ENCODE peak calls at places on chromosomes 11 and 22, in nine cellular contexts. E is right atrium auricular region, G is PC-9, B is IMR-90, C is cardiac muscle cell, Y is HCT116, M is prostate gland, T is K562, V is keratinocyte. U is an unnamed sample.
A peak's percentile ranks its signal among the peaks of the same experiment; 100 is the strongest.

GRCh38 chr11:70804174-70804855 is 406.0 kb downstream of the CTTN start:
- DNase-seq in E (no peak), G (no peak), B (no peak), C (no peak), Y (no peak), M (no peak), T (no peak), V (no peak), U (no peak)

GRCh38 chr22:23065495-23066122 is 4.7 kb upstream of the GNAZ start:
- DNase-seq in E (peak; percentile 50), G (no peak), B (no peak), C (no peak), Y (no peak), M (no peak), T (no peak), V (no peak), U (peak; percentile 11)

GRCh38 chr11:294795-295194 is 4.5 kb downstream of the IFITM5 start:
- DNase-seq in E (no peak), G (no peak), B (no peak), C (no peak), Y (no peak), M (no peak), T (no peak), V (no peak), U (no peak)

GRCh38 chr11:17208257-17208999 is 642 bp upstream of the PIK3C2A start:
- DNase-seq in E (peak; percentile 69), G (peak; percentile 87), B (peak; percentile 59), C (peak; percentile 76), Y (peak; percentile 82), M (peak; percentile 72), T (peak; percentile 71), V (peak; percentile 33), U (peak; percentile 66)

GRCh38 chr11:65454696-65455456 is 32.3 kb downstream of the NEAT1 start:
- DNase-seq in E (peak; percentile 95), G (peak; percentile 81), B (peak; percentile 74), C (peak; percentile 91), Y (peak; percentile 85), M (peak; percentile 88), T (peak; percentile 97), V (no peak), U (peak; percentile 92)

GRCh38 chr11:69691449-69691848 is 12.4 kb downstream of the FGF19 start:
- DNase-seq in E (no peak), G (peak; percentile 58), B (peak; percentile 53), C (no peak), Y (peak; percentile 74), M (no peak), T (peak; percentile 31), V (no peak), U (no peak)

GRCh38 chr11:12693485-12694181 is 19.4 kb downstream of the TEAD1 start:
- DNase-seq in E (peak; percentile 73), G (peak; percentile 92), B (peak; percentile 99), C (no peak), Y (peak; percentile 96), M (peak; percentile 62), T (peak; percentile 26), V (peak; percentile 85), U (peak; percentile 42)

GRCh38 chr11:105466582-105467228 is 143.2 kb upstream of the GRIA4 start:
- DNase-seq in E (no peak), G (peak; percentile 44), B (peak; percentile 85), C (no peak), Y (peak; percentile 16), M (no peak), T (no peak), V (no peak), U (no peak)

GRCh38 chr11:96567667-96568066 is 177.9 kb downstream of the JRKL start:
- DNase-seq in E (no peak), G (no peak), B (no peak), C (no peak), Y (no peak), M (no peak), T (no peak), V (no peak), U (no peak)

GRCh38 chr11:126104420-126104819 is 41.8 kb upstream of the CDON start:
- DNase-seq in E (no peak), G (peak; percentile 55), B (no peak), C (peak; percentile 56), Y (no peak), M (no peak), T (no peak), V (no peak), U (no peak)

GRCh38 chr22:41638124-41638523 is 17.0 kb downstream of the XRCC6 start:
- DNase-seq in E (no peak), G (no peak), B (no peak), C (no peak), Y (no peak), M (no peak), T (no peak), V (no peak), U (no peak)

GRCh38 chr11:65487467-65488272 is 11.2 kb upstream of the MALAT1 start:
- DNase-seq in E (peak; percentile 100), G (peak; percentile 99), B (peak; percentile 100), C (peak; percentile 99), Y (peak; percentile 99), M (peak; percentile 99), T (peak; percentile 93), V (no peak), U (peak; percentile 95)

GRCh38 chr22:50528682-50529415 is 963 bp downstream of the TYMP start:
- DNase-seq in E (no peak), G (no peak), B (no peak), C (no peak), Y (no peak), M (no peak), T (no peak), V (no peak), U (no peak)

GRCh38 chr22:36238348-36239149 is 778 bp downstream of the APOL2 start:
- DNase-seq in E (no peak), G (no peak), B (no peak), C (peak; percentile 13), Y (no peak), M (peak; percentile 27), T (peak; percentile 44), V (no peak), U (peak; percentile 52)

GRCh38 chr11:124612045-124612444 is 817 bp downstream of the PANX3 start:
- DNase-seq in E (no peak), G (no peak), B (no peak), C (no peak), Y (no peak), M (no peak), T (no peak), V (no peak), U (no peak)

GRCh38 chr22:28032896-28033295 is 113.8 kb upstream of the PITPNB start:
- DNase-seq in E (no peak), G (no peak), B (no peak), C (peak; percentile 63), Y (no peak), M (no peak), T (peak; percentile 65), V (no peak), U (no peak)

DNA sequence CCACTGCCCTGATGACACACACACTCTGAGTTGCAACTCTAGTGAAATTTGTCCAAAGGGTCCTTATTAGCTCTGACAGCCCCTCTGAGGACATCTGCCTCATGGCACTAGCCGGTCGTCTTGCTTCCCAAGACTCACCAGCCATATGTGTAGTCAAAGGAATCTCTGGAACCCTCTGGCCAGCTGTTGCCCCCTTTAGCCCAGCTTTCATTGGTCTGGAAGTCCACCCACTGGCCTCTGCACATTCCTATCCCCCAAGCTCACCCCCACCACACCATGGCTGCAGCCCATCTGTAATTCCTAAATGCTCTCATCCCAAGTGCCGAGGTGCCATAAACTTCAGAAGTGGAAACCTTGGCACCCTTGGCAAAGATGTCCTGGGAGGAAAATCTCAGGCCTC is 24.3 kb downstream of the SYT7 start:
- DNase-seq in E (no peak), G (no peak), B (no peak), C (no peak), Y (no peak), M (no peak), T (no peak), V (no peak), U (no peak)
- H3K27ac ChIP-seq in E (no peak overlapping the region), G (no peak overlapping the region), B (no peak overlapping the region), C (no peak overlapping the region), Y (no peak overlapping the region), M (peak overlapping the region; percentile 93), T (no peak overlapping the region), V (no peak overlapping the region), U (no peak overlapping the region)

DNA sequence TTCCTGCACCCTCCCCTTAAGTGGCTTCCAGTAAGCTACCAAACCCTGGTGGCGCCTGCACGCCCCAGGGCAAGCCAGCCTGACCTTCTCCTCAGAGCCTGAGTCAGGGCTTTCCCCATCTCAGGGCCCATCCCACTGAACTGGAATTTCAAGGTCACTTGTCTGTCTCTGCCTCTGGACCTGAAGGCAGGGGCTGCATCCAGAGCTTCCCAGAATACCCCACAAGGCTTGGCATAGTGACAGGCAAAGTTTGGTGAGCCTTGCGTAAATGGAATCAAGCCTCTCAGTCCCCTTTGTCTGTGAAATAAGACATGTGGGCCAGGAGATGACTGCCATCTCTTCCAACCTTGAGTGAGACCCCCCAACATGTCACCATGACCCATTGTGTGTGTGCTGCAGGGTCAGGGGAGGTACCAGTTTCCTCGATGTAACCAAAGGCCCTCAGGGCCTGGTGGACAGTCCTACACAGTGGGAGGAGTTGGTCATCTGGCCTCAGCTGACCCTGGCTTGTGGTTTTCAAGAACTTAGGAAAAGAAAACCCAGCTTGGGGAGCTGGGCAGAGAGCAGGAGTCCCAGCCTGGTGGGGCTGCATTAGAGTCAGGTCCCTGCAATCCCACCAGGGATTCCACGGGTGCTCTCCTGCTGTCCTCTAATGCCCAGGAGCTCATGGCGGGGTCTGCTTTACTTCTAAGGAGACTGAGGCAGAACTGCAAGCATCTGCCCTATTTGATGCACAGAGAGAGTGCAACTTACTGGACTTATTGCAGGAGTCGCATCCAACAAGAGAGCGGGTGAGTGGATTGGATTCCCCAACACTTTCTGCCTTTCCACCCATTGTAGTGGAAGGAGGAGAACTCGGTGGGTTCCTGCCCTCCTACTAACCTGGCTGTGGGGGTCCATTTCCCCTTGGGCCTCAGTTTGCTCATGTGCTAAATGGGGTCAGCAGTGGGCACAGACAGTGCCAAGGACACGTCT is 8.8 kb downstream of the ALX4 start:
- DNase-seq in E (no peak), G (peak; percentile 61), B (no peak), C (no peak), Y (no peak), M (no peak), T (no peak), V (no peak), U (no peak)
- H3K27me3 ChIP-seq in E (peaks cover 23% of the 10 kb centered on the region), G (peaks cover 3% of the 10 kb centered on the region), B (peaks cover 81% of the 10 kb centered on the region), C (peaks cover 91% of the 10 kb centered on the region), Y (no peaks in the 10 kb centered on the region), M (peaks cover 25% of the 10 kb centered on the region), T (peaks cover 28% of the 10 kb centered on the region), V (peaks cover 66% of the 10 kb centered on the region), U (no peaks in the 10 kb centered on the region)

GRCh38 chr11:103829596-103829995 is 206.8 kb upstream of the DDI1 start:
- DNase-seq in E (no peak), G (no peak), B (no peak), C (no peak), Y (no peak), M (no peak), T (no peak), V (no peak), U (no peak)
- H3K27ac ChIP-seq in E (no peak overlapping the region), G (no peak overlapping the region), B (no peak overlapping the region), C (no peak overlapping the region), Y (no peak overlapping the region), M (no peak overlapping the region), T (no peak overlapping the region), V (no peak overlapping the region), U (no peak overlapping the region)

DNA sequence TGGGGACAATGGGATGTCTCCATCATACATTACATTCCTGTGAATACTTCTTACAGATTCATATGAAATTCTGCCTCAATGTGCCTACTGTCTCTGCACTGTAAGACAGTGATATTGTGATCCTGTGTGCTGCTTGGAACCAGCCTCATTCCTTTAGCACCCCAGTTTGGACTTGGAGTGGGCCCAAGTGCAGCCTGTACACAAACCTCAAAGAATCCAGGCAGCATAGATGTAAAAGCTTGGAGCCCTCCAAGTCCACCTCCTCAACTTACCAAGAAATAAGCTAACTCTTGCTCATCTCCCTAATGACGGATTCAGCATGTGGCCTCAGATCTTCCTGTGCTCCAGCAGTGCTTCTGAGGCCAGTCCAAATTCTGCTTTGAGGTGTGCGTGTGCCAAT is 24.4 kb downstream of the GRAP2 start:
- DNase-seq in E (no peak), G (no peak), B (no peak), C (no peak), Y (no peak), M (no peak), T (no peak), V (no peak), U (no peak)
- H3K27me3 ChIP-seq in E (no peaks in the 10 kb centered on the region), G (peaks cover 94% of the 10 kb centered on the region), B (peaks cover 69% of the 10 kb centered on the region), C (no peaks in the 10 kb centered on the region), Y (peaks cover 77% of the 10 kb centered on the region), M (no peaks in the 10 kb centered on the region), T (no peaks in the 10 kb centered on the region), V (no peaks in the 10 kb centered on the region), U (no peaks in the 10 kb centered on the region)